ENCODE peak calls at places on chromosomes 6 and 20, in six cellular contexts. W, T, I, P, Z and C are unnamed samples.

GRCh38 chr6:25431642-25432307 is 152.6 kb downstream of the CARMIL1 start:
- DNase-seq in W (no peak), T (no peak), I (no peak), P (no peak), Z (no peak), C (no peak)

GRCh38 chr6:166085498-166085897 is 82.2 kb downstream of the TBXT start:
- DNase-seq in W (no peak), T (no peak), I (no peak), P (no peak), Z (no peak), C (no peak)

GRCh38 chr6:157120523-157121232 is 202.6 kb downstream of the TMEM242 start:
- DNase-seq in W (no peak), T (no peak), I (no peak), P (no peak), Z (no peak), C (no peak)

GRCh38 chr6:69398311-69398710 is 398.5 kb downstream of the LMBRD1 start:
- DNase-seq in W (no peak), T (no peak), I (no peak), P (no peak), Z (no peak), C (no peak)

GRCh38 chr6:116087437-116088027 is 13.1 kb upstream of the NT5DC1 start:
- DNase-seq in W (no peak), T (peak), I (peak), P (no peak), Z (no peak), C (peak)

GRCh38 chr6:42453027-42453648 is 1.4 kb upstream of the TRERF1 start:
- DNase-seq in W (peak), T (peak), I (peak), P (peak), Z (peak), C (peak)

GRCh38 chr6:79821859-79822258 is 125.5 kb downstream of the ELOVL4 start:
- DNase-seq in W (no peak), T (no peak), I (no peak), P (no peak), Z (no peak), C (no peak)

GRCh38 chr6:153591165-153591564 is 447.9 kb upstream of the OPRM1 start:
- DNase-seq in W (no peak), T (peak), I (no peak), P (no peak), Z (no peak), C (no peak)

GRCh38 chr6:143241110-143241509 is 180.4 kb downstream of the AIG1 start:
- DNase-seq in W (no peak), T (no peak), I (peak), P (no peak), Z (no peak), C (peak)

GRCh38 chr6:135675862-135676261 is 175.6 kb upstream of the PDE7B start:
- DNase-seq in W (peak), T (peak), I (peak), P (peak), Z (no peak), C (peak)

GRCh38 chr6:26020983-26021349 is 58.4 kb downstream of the TRIM38 start:
- DNase-seq in W (peak), T (no peak), I (peak), P (peak), Z (no peak), C (peak)

GRCh38 chr6:160036790-160037206 is 67.9 kb downstream of the IGF2R start:
- DNase-seq in W (no peak), T (no peak), I (peak), P (no peak), Z (no peak), C (peak)

GRCh38 chr6:44010411-44011349 is 116.6 kb downstream of the MRPL14 start:
- DNase-seq in W (no peak), T (no peak), I (peak), P (peak), Z (no peak), C (peak)

GRCh38 chr20:22663528-22664025 is 79.2 kb upstream of the FOXA2 start:
- DNase-seq in W (no peak), T (no peak), I (no peak), P (no peak), Z (no peak), C (no peak)

GRCh38 chr20:15236812-15237211 is 899.4 kb upstream of the FLRT3 start:
- DNase-seq in W (peak), T (peak), I (peak), P (peak), Z (no peak), C (peak)

GRCh38 chr6:127389706-127390105 is 46.3 kb upstream of the ECHDC1 start:
- DNase-seq in W (no peak), T (no peak), I (no peak), P (no peak), Z (no peak), C (no peak)

GRCh38 chr20:12591949-12592470 is 416.8 kb upstream of the SPTLC3 start:
- DNase-seq in W (no peak), T (no peak), I (no peak), P (no peak), Z (no peak), C (no peak)

GRCh38 chr6:140909620-140910019 is 1223.1 kb upstream of the GJE1 start:
- DNase-seq in W (no peak), T (no peak), I (peak), P (no peak), Z (no peak), C (no peak)

GRCh38 chr6:1335367-1336037 is 23.6 kb downstream of the FOXQ1 start:
- DNase-seq in W (peak), T (no peak), I (peak), P (peak), Z (no peak), C (peak)

GRCh38 chr6:112289039-112289566 is 34.7 kb upstream of the LAMA4 start:
- DNase-seq in W (no peak), T (no peak), I (peak), P (no peak), Z (no peak), C (peak)

GRCh38 chr20:48619126-48620101 is 208.4 kb downstream of the PREX1 start:
- DNase-seq in W (no peak), T (no peak), I (no peak), P (no peak), Z (no peak), C (no peak)

GRCh38 chr6:90610671-90611542 is 24.0 kb upstream of the MAP3K7 start:
- DNase-seq in W (peak), T (no peak), I (peak), P (no peak), Z (peak), C (peak)

GRCh38 chr6:135182120-135182992 is 1.2 kb downstream of the MYB start:
- DNase-seq in W (peak), T (no peak), I (peak), P (no peak), Z (no peak), C (peak)

GRCh38 chr6:2843138-2843740 is 1.6 kb upstream of the SERPINB1 start:
- DNase-seq in W (no peak), T (no peak), I (no peak), P (no peak), Z (no peak), C (no peak)

GRCh38 chr6:2846873-2847224 is 5.2 kb upstream of the SERPINB1 start:
- DNase-seq in W (no peak), T (no peak), I (no peak), P (no peak), Z (no peak), C (no peak)

GRCh38 chr6:2848851-2849250 is 7.2 kb upstream of the SERPINB1 start:
- DNase-seq in W (no peak), T (no peak), I (no peak), P (no peak), Z (no peak), C (no peak)

GRCh38 chr6:2842139-2842552 is 483 bp upstream of the SERPINB1 start:
- DNase-seq in W (no peak), T (no peak), I (no peak), P (no peak), Z (no peak), C (no peak)

GRCh38 chr6:2845880-2846208 is 4.2 kb upstream of the SERPINB1 start:
- DNase-seq in W (no peak), T (no peak), I (no peak), P (no peak), Z (no peak), C (no peak)
- TF ChIP-seq CTCF in W (no peak), T (no peak), I (no peak), P (no peak), Z (no peak), C (no peak)

GRCh38 chr6:149864578-149865535 is 698 bp upstream of the LRP11 start:
- DNase-seq in W (peak), T (no peak), I (peak), P (no peak), Z (peak), C (peak)
- TF ChIP-seq CTCF in W (peak), T (peak), I (peak), P (peak), Z (peak), C (peak)

GRCh38 chr20:2387580-2387979 is 6.9 kb downstream of the TGM6 start:
- DNase-seq in W (no peak), T (no peak), I (no peak), P (no peak), Z (no peak), C (no peak)
- TF ChIP-seq CTCF in W (peak), T (no peak), I (no peak), P (no peak), Z (no peak), C (no peak)

GRCh38 chr6:21587925-21588811 is 5.4 kb upstream of the SOX4 start:
- DNase-seq in W (peak), T (no peak), I (peak), P (peak), Z (peak), C (peak)

GRCh38 chr6:21587182-21587924 is 6.2 kb upstream of the SOX4 start:
- DNase-seq in W (peak), T (no peak), I (peak), P (peak), Z (peak), C (peak)

GRCh38 chr6:21592953-21593352 is 598 bp upstream of the SOX4 start:
- DNase-seq in W (no peak), T (no peak), I (no peak), P (no peak), Z (no peak), C (no peak)

GRCh38 chr6:21588812-21589811 is 4.4 kb upstream of the SOX4 start:
- DNase-seq in W (peak), T (no peak), I (peak), P (peak), Z (peak), C (peak)

DNA sequence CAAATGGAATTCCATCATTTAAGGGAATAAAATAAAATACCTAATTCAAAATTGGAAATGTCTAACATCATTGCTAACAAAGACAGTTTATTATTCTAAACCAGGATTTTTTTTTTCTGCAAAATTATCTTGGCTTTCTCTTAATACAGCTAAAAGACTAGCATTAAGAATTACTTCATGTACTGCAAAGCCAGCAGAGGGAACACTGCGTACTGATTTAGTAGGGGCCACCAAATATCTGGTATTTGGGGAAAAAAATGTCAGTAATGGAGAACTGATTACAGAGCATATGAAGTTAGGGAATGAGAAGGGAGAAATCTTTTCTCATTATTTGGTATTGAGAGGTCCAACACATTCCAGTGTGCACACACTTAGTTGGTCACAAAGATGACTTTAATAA is 3.2 kb upstream of the SOX4 start:
- DNase-seq in W (no peak), T (no peak), I (peak), P (no peak), Z (no peak), C (no peak)
- TF ChIP-seq CTCF in W (no peak), T (no peak), I (no peak), P (no peak), Z (no peak), C (no peak)

DNA sequence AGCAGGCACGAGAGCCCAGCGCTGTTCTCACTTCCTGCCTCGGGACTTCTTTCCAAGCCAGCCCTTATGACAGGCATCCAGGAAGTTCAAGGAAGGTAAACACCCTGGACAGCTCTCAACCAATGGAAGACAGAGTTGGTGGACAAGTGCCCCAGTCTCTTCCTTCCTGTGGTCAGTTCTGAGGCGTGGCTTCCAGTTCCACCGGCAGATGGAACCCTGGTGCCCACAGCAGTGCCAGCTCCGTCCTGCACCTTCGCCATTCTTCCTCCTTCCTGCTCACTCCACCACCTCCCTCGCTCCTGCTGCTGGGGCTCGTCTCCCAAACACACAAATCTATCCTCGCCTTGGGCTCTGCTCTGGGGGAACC is 162.8 kb downstream of the GRM4 start:
- DNase-seq in W (no peak), T (no peak), I (no peak), P (peak), Z (peak), C (peak)
- TF ChIP-seq CTCF in W (no peak), T (no peak), I (no peak), P (peak), Z (peak), C (no peak)